ENCODE peak calls at places on chromosomes 11 and 22, in ten cellular contexts. A is cardiac muscle cell, B is colonic mucosa, I is suprapubic skin, H is lung, S is tibial artery, D is Karpas-422, K is GM23338, M is HCT116, J is heart left ventricle. U is an unnamed sample. For H3K4me1, the result is how much of the 10 kb centered on the place peaks cover.

GRCh38 chr22:41613456-41613855 is 7.4 kb downstream of the DESI1 start:
- DNase-seq in A (no peak), B (no peak), I (peak), H (no peak), S (no peak), D (no peak), K (no peak), M (no peak), J (no peak), U (no peak)

GRCh38 chr11:106062592-106062949 is 14.6 kb downstream of the KBTBD3 start:
- DNase-seq in A (no peak), B (no peak), I (no peak), H (no peak), S (no peak), D (no peak), K (no peak), M (no peak), J (no peak), U (no peak)

GRCh38 chr11:612201-612960 is 3.4 kb downstream of the IRF7 start:
- DNase-seq in A (no peak), B (peak), I (peak), H (no peak), S (no peak), D (peak), K (peak), M (peak), J (no peak), U (peak)

GRCh38 chr11:57167125-57167839 is 14.5 kb upstream of the LRRC55 start:
- DNase-seq in A (no peak), B (no peak), I (no peak), H (no peak), S (no peak), D (no peak), K (no peak), M (no peak), J (no peak), U (no peak)

GRCh38 chr11:37657645-37658044 is 1059.6 kb upstream of the RAG2 start:
- DNase-seq in A (peak), B (no peak), I (no peak), H (no peak), S (no peak), D (no peak), K (no peak), M (no peak), J (no peak), U (no peak)

GRCh38 chr22:42332089-42332488 is 61.6 kb upstream of the TCF20 start:
- DNase-seq in A (no peak), B (no peak), I (no peak), H (no peak), S (no peak), D (no peak), K (no peak), M (no peak), J (no peak), U (no peak)

GRCh38 chr11:20719821-20720220 is 50.4 kb downstream of the NELL1 start:
- DNase-seq in A (no peak), B (no peak), I (no peak), H (no peak), S (no peak), D (no peak), K (no peak), M (no peak), J (no peak), U (no peak)

GRCh38 chr11:75611823-75612222 is 49.8 kb downstream of the SERPINH1 start:
- DNase-seq in A (no peak), B (no peak), I (no peak), H (no peak), S (no peak), D (no peak), K (no peak), M (no peak), J (peak), U (no peak)

GRCh38 chr11:128116447-128117240 is 470.7 kb downstream of the ETS1 start:
- DNase-seq in A (peak), B (no peak), I (no peak), H (no peak), S (no peak), D (no peak), K (no peak), M (no peak), J (no peak), U (no peak)

GRCh38 chr11:30595929-30596328 is 9.8 kb upstream of the MPPED2 start:
- DNase-seq in A (no peak), B (no peak), I (no peak), H (no peak), S (no peak), D (no peak), K (no peak), M (no peak), J (no peak), U (no peak)

GRCh38 chr11:117809236-117810055 is 12.4 kb upstream of the DSCAML1 start:
- DNase-seq in A (peak), B (peak), I (peak), H (no peak), S (peak), D (no peak), K (peak), M (peak), J (peak), U (peak)

GRCh38 chr11:47964546-47964945 is 15.8 kb upstream of the PTPRJ start:
- DNase-seq in A (no peak), B (no peak), I (no peak), H (no peak), S (no peak), D (no peak), K (no peak), M (no peak), J (no peak), U (peak)

GRCh38 chr22:39917776-39918493 is 17.1 kb downstream of the GRAP2 start:
- DNase-seq in A (peak), B (no peak), I (no peak), H (no peak), S (no peak), D (no peak), K (no peak), M (no peak), J (no peak), U (no peak)

GRCh38 chr11:9330387-9331384 is 16.3 kb upstream of the TMEM41B start:
- DNase-seq in A (no peak), B (no peak), I (no peak), H (peak), S (no peak), D (no peak), K (no peak), M (no peak), J (no peak), U (no peak)

GRCh38 chr22:27669798-27670599 is 131.6 kb downstream of the MN1 start:
- DNase-seq in A (peak), B (no peak), I (no peak), H (no peak), S (no peak), D (no peak), K (peak), M (no peak), J (no peak), U (no peak)

GRCh38 chr11:17528181-17528691 is 16.0 kb downstream of the USH1C start:
- DNase-seq in A (peak), B (peak), I (no peak), H (peak), S (no peak), D (peak), K (peak), M (no peak), J (peak), U (no peak)

GRCh38 chr11:57942808-57943207 is 80.9 kb upstream of the OR9Q1 start:
- DNase-seq in A (no peak), B (no peak), I (no peak), H (no peak), S (no peak), D (no peak), K (no peak), M (no peak), J (no peak), U (no peak)

GRCh38 chr11:27276141-27276540 is 86.9 kb downstream of the CCDC34 start:
- DNase-seq in A (no peak), B (no peak), I (no peak), H (no peak), S (no peak), D (no peak), K (no peak), M (no peak), J (no peak), U (no peak)

GRCh38 chr11:63769044-63769718 is 606 bp upstream of the ZFTA start:
- DNase-seq in A (peak), B (peak), I (peak), H (no peak), S (no peak), D (peak), K (peak), M (no peak), J (peak), U (no peak)

GRCh38 chr11:3003396-3004231 is 11.5 kb upstream of the NAP1L4 start:
- DNase-seq in A (no peak), B (no peak), I (peak), H (no peak), S (no peak), D (no peak), K (no peak), M (no peak), J (no peak), U (no peak)

GRCh38 chr11:78256962-78257361 is 68.2 kb downstream of the USP35 start:
- DNase-seq in A (peak), B (peak), I (peak), H (peak), S (peak), D (no peak), K (no peak), M (no peak), J (peak), U (peak)

GRCh38 chr22:42360348-42360747 is 71.9 kb downstream of the NFAM1 start:
- DNase-seq in A (no peak), B (no peak), I (no peak), H (no peak), S (no peak), D (no peak), K (no peak), M (no peak), J (no peak), U (no peak)

GRCh38 chr22:43922123-43922522 is 1.5 kb upstream of the PNPLA3 start:
- DNase-seq in A (no peak), B (no peak), I (no peak), H (no peak), S (no peak), D (no peak), K (peak), M (no peak), J (no peak), U (no peak)

GRCh38 chr22:21694795-21695431 is 29.1 kb downstream of the PPIL2 start:
- DNase-seq in A (no peak), B (no peak), I (no peak), H (no peak), S (no peak), D (no peak), K (no peak), M (no peak), J (no peak), U (no peak)

GRCh38 chr11:11171285-11171684 is 181.8 kb downstream of the CSNK2A3 start:
- DNase-seq in A (peak), B (no peak), I (no peak), H (no peak), S (no peak), D (no peak), K (no peak), M (no peak), J (no peak), U (peak)
- H3K27ac ChIP-seq in A (peak), B (no peak), I (no peak), H (no peak), S (peak), D (no peak), K (no peak), M (no peak), J (peak), U (peak)

GRCh38 chr11:73141031-73141308 is 1.1 kb downstream of the FCHSD2 start:
- DNase-seq in A (no peak), B (peak), I (peak), H (peak), S (peak), D (no peak), K (no peak), M (no peak), J (no peak), U (no peak)
- H3K4me3 ChIP-seq in A (peak), B (peak), I (peak), H (peak), S (peak), D (peak), K (peak), M (peak), J (peak), U (peak)

GRCh38 chr11:65888163-65888814 is at the start of gene FIBP:
- DNase-seq in A (peak), B (peak), I (peak), H (peak), S (peak), D (peak), K (peak), M (peak), J (peak), U (peak)

GRCh38 chr11:65890324-65891179 is at the start of gene CCDC85B:
- DNase-seq in A (peak), B (peak), I (peak), H (peak), S (peak), D (peak), K (peak), M (peak), J (peak), U (peak)

GRCh38 chr11:65894034-65894591 is 3.6 kb downstream of the CCDC85B start:
- DNase-seq in A (no peak), B (no peak), I (no peak), H (no peak), S (no peak), D (peak), K (no peak), M (no peak), J (peak), U (no peak)

GRCh38 chr11:65892661-65893317 is 2.3 kb downstream of the CCDC85B start:
- DNase-seq in A (no peak), B (no peak), I (no peak), H (no peak), S (no peak), D (peak), K (no peak), M (no peak), J (peak), U (no peak)

DNA sequence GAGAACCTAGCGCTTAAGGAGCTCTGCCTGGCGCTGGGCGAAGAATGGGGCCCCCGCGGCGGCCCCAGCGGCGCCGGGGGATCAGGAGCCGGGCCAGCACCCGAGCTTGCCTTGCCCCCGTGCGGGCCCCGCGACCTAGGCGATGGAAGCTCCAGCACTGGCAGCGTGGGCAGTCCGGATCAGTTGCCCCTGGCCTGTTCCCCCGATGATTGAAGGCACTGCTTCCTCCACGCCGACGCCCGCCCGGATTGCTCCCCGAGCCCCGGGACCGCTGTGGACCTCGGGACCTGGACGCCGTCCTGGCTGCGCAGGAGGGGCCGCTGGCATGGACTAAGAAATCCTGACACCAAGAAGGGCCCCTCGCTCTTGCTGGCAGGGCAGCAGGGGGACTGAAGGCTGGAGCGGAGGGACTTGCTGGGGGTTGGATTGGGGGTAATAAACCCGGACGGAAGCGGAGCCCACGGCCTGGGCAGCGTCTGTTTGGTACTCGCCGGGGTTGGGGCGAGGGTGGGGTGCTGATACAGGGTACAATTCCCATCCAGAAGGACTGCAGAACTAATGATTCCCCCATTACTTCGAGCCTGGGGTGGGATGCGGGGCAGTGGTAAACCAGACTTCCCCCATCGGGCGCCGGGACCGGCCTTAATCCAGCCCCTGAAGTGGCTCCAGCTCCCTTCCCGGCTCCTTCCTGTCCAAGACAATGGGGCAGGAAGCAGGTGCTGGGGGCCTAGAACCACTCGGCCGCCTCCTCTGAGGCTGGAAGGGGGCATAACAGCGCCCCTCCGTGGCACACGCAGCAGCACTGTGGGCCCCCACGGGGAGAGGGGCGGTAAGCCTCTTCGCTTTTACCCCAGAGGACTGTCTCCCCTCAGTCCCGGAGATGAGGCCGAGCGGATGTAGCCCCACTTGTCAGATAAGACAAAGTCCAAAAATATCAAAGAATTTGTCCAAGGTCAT is 985 bp downstream of the CCDC85B start:
- DNase-seq in A (peak), B (no peak), I (no peak), H (no peak), S (peak), D (peak), K (peak), M (no peak), J (peak), U (no peak)
- H3K4me1 ChIP-seq in A (under half), B (under half), I (half or more), H (under half), S (half or more), D (half or more), K (under half), M (under half), J (half or more), U (under half)

DNA sequence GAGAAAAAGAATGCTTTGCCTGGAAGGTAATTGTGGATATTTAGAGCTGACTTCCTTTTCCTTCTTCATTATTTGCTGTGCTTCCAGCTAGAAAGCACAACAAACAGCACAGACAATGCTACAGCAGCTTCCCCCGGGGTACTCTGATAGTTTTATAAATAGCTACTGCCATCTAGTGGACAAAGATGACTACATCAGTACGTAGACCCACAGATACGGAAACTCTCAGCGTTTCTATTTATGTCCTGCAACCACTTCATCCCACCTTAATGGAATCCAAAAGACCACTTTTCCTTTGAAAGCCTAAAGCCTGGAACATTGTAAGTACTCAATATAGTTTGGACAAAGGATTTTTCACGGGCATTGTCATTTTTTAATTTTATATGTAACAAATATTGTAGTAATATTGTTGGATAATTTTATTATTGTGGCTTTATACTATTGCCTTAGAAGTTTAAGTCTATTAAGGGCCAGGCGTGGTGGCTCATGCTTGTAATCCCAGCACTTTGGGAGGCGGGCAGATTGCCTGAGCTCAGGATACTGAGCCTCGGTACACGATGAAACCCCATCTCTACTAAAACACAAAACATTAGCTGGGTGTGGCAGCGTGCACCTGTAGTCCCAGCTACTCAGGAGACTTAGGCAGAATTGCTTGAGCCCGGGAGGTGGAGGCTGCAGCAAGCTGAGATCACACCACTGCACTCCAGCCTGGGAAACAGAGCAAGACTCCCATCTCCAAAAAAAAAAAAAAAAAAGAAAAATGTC is 7.5 kb downstream of the HSPA8 start:
- DNase-seq in A (peak), B (no peak), I (no peak), H (no peak), S (no peak), D (peak), K (peak), M (peak), J (no peak), U (no peak)
- H3K27ac ChIP-seq in A (peak), B (no peak), I (no peak), H (no peak), S (no peak), D (no peak), K (peak), M (no peak), J (no peak), U (peak)

GRCh38 chr11:101583180-101584128 is at the start of gene TRPC6:
- DNase-seq in A (peak), B (no peak), I (peak), H (no peak), S (no peak), D (no peak), K (peak), M (no peak), J (peak), U (no peak)
- H3K4me3 ChIP-seq in A (peak), B (peak), I (peak), H (peak), S (peak), D (no peak), K (peak), M (no peak), J (peak), U (peak)

DNA sequence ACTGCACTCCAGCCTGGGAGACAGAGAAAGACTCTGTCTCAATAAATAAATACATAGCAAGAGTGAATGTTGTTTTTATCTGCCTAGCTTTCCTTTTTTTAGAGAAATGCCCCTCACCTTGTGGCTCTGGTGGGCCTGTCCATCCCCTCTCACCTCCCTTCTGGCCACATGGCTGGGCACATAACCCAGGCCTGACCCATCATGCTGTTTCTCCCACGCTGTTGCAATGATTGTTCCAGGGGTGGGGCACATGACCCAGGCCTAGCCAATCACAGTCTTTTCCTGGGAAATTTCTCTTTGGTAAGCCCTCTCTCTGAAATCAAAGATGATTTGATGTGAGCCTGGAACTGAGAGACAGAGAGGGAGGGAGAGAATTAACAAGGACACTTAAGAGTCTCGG is 5.5 kb upstream of the CYTH4 start:
- DNase-seq in A (peak), B (no peak), I (no peak), H (no peak), S (no peak), D (no peak), K (no peak), M (no peak), J (no peak), U (no peak)
- H3K4me1 ChIP-seq in A (under half), B (under half), I (under half), H (under half), S (under half), D (under half), K (under half), M (under half), J (under half), U (under half)

GRCh38 chr22:33906954-33907353 is 13.3 kb downstream of the LARGE1 start:
- DNase-seq in A (no peak), B (no peak), I (no peak), H (no peak), S (no peak), D (no peak), K (no peak), M (no peak), J (no peak), U (no peak)

GRCh38 chr22:33913188-33913587 is 7.1 kb downstream of the LARGE1 start:
- DNase-seq in A (no peak), B (no peak), I (no peak), H (no peak), S (no peak), D (no peak), K (no peak), M (no peak), J (no peak), U (no peak)

GRCh38 chr22:33909075-33909458 is 11.2 kb downstream of the LARGE1 start:
- DNase-seq in A (peak), B (no peak), I (no peak), H (no peak), S (peak), D (no peak), K (no peak), M (no peak), J (peak), U (peak)

GRCh38 chr22:33908201-33909074 is 11.8 kb downstream of the LARGE1 start:
- DNase-seq in A (no peak), B (no peak), I (no peak), H (no peak), S (no peak), D (no peak), K (no peak), M (no peak), J (no peak), U (no peak)

GRCh38 chr22:33909906-33910305 is 10.4 kb downstream of the LARGE1 start:
- DNase-seq in A (peak), B (no peak), I (no peak), H (no peak), S (no peak), D (peak), K (no peak), M (no peak), J (no peak), U (no peak)
- H3K27ac ChIP-seq in A (no peak), B (no peak), I (no peak), H (no peak), S (peak), D (no peak), K (no peak), M (no peak), J (peak), U (peak)

U was measured in gastrocnemius medialis.